ENCODE peak calls at places on chromosomes 11 and 22, in seven cellular contexts. D, T, W, J, H, Q and E are unnamed samples.

GRCh38 chr11:30522825-30523224 is 63.3 kb downstream of the MPPED2 start:
- DNase-seq in D (no peak), W (no peak), T (no peak), H (no peak), J (no peak), Q (no peak), E (no peak)

GRCh38 chr11:26994579-26995210 is 783 bp downstream of the FIBIN start:
- DNase-seq in T (no peak), H (no peak), Q (no peak), J (peak), D (no peak), W (no peak), E (no peak)

GRCh38 chr11:130040281-130040940 is 29.3 kb upstream of the APLP2 start:
- DNase-seq in W (no peak), J (no peak), Q (no peak), T (no peak), D (no peak), H (no peak), E (no peak)

GRCh38 chr22:50485221-50486131 is 1.2 kb upstream of the MIOX start:
- DNase-seq in J (no peak), T (no peak), H (no peak), D (no peak), Q (no peak), W (no peak), E (no peak)

GRCh38 chr22:39209756-39210155 is 35.0 kb downstream of the PDGFB start:
- DNase-seq in T (no peak), J (no peak), W (no peak), Q (peak), D (no peak), H (no peak), E (no peak)

GRCh38 chr11:10325398-10326079 is 20.7 kb downstream of the ADM start:
- DNase-seq in D (peak), T (no peak), W (no peak), H (no peak), Q (no peak), J (no peak), E (peak)

GRCh38 chr11:76314741-76315090 is 66.2 kb downstream of the THAP12 start:
- DNase-seq in W (no peak), J (no peak), T (no peak), H (no peak), D (no peak), Q (no peak), E (no peak)

GRCh38 chr11:62370743-62371440 is 33.6 kb downstream of the ASRGL1 start:
- DNase-seq in H (no peak), W (no peak), D (no peak), T (no peak), J (no peak), Q (peak), E (no peak)

GRCh38 chr11:60914620-60915249 is 777 bp downstream of the TMEM109 start:
- DNase-seq in H (no peak), T (no peak), W (no peak), Q (no peak), J (peak), D (no peak), E (no peak)

GRCh38 chr11:37817727-37818270 is 1219.8 kb upstream of the RAG2 start:
- DNase-seq in T (no peak), J (no peak), D (no peak), Q (no peak), H (no peak), W (no peak), E (no peak)

GRCh38 chr22:28014141-28015055 is 95.3 kb upstream of the PITPNB start:
- DNase-seq in W (no peak), H (no peak), Q (no peak), D (no peak), J (no peak), T (no peak), E (no peak)

GRCh38 chr11:2269601-2270321 is 627 bp downstream of the ASCL2 start:
- DNase-seq in Q (peak), T (no peak), D (peak), H (peak), J (peak), W (peak), E (peak)

GRCh38 chr11:122101625-122102291 is 14.3 kb downstream of the BLID start:
- DNase-seq in D (peak), W (no peak), H (no peak), J (peak), T (no peak), Q (no peak), E (no peak)

GRCh38 chr11:28585007-28585406 is 476.8 kb downstream of the METTL15 start:
- DNase-seq in H (no peak), D (no peak), W (no peak), T (no peak), J (no peak), Q (no peak), E (no peak)

GRCh38 chr22:22479999-22480532 is 28.5 kb downstream of the ZNF280B start:
- DNase-seq in J (no peak), Q (no peak), D (no peak), H (no peak), W (no peak), T (no peak), E (no peak)

GRCh38 chr11:1232328-1233321 is 9.8 kb downstream of the MUC5B start:
- DNase-seq in H (no peak), W (no peak), D (no peak), Q (no peak), T (no peak), J (peak), E (no peak)